ENCODE peak calls at places on chromosomes 3 and 15, in eight cellular contexts. E is gastrocnemius medialis; G is HCT116; V is psoas muscle; B is prostate gland; C is CD8-positive, alpha-beta memory T cell; P is breast epithelium; K is thoracic aorta. W is an unnamed sample.
A peak's percentile ranks its signal among the peaks of the same experiment; 100 is the strongest.

GRCh38 chr3:188433526-188433855 is 279.5 kb downstream of the LPP start:
- DNase-seq in B (no peak), C (no peak), G (no peak), K (no peak), E (no peak), V (no peak), P (no peak), W (no peak)

GRCh38 chr15:65310431-65311137 is 6.1 kb downstream of the RNU5B-1 start:
- DNase-seq in G (no peak), K (no peak), E (no peak), B (no peak), C (no peak), V (no peak), P (no peak), W (no peak)

GRCh38 chr15:90681480-90681879 is 35.7 kb upstream of the BLM start:
- DNase-seq in K (peak; percentile 32), P (no peak), E (peak; percentile 38), C (no peak), V (no peak), G (no peak), B (no peak), W (no peak)

GRCh38 chr3:40992023-40992422 is 207.3 kb upstream of the CTNNB1 start:
- DNase-seq in P (no peak), V (no peak), C (no peak), K (no peak), G (no peak), B (peak; percentile 73), E (no peak), W (no peak)

GRCh38 chr3:114584734-114585371 is 291.0 kb downstream of the TIGIT start:
- DNase-seq in E (no peak), V (no peak), K (no peak), G (no peak), B (no peak), C (no peak), P (no peak), W (no peak)

GRCh38 chr3:190926619-190927018 is 64.1 kb upstream of the GMNC start:
- DNase-seq in P (no peak), B (no peak), C (no peak), G (no peak), E (no peak), V (no peak), K (no peak), W (no peak)

GRCh38 chr15:62880278-62880677 is 162.3 kb upstream of the TPM1 start:
- DNase-seq in G (no peak), K (no peak), V (no peak), P (no peak), B (no peak), E (no peak), C (no peak), W (no peak)

GRCh38 chr3:160200328-160200727 is 24.9 kb upstream of the C3orf80 start:
- DNase-seq in P (no peak), V (no peak), E (no peak), K (no peak), C (no peak), B (no peak), G (no peak), W (no peak)

GRCh38 chr3:132268956-132269355 is 48.3 kb upstream of the ACP3 start:
- DNase-seq in P (no peak), E (no peak), V (no peak), C (no peak), B (no peak), G (peak; percentile 56), K (no peak), W (no peak)

GRCh38 chr15:66071621-66072295 is 181.8 kb downstream of the MEGF11 start:
- DNase-seq in E (no peak), B (no peak), K (no peak), C (no peak), G (no peak), V (no peak), P (no peak), W (no peak)

GRCh38 chr15:40320931-40321371 is 2.5 kb upstream of the INAFM2 start:
- DNase-seq in G (peak; percentile 57), E (peak; percentile 48), B (peak; percentile 70), V (no peak), P (no peak), K (no peak), C (peak; percentile 37), W (peak; percentile 84)

GRCh38 chr3:122930371-122930997 is 97.1 kb downstream of the SEMA5B start:
- DNase-seq in E (no peak), B (no peak), C (no peak), G (no peak), K (no peak), P (no peak), V (no peak), W (no peak)

GRCh38 chr3:105364113-105364512 is 2.6 kb upstream of the ALCAM start:
- DNase-seq in G (no peak), K (no peak), C (no peak), E (no peak), B (no peak), P (no peak), V (no peak), W (no peak)

GRCh38 chr3:114052216-114052615 is 4.1 kb downstream of the CCDC191 start:
- DNase-seq in E (no peak), K (no peak), B (no peak), G (no peak), C (no peak), V (no peak), P (no peak), W (no peak)

GRCh38 chr3:128482175-128482856 is 10.7 kb downstream of the GATA2 start:
- DNase-seq in E (no peak), B (no peak), V (peak; percentile 2), G (no peak), K (no peak), C (no peak), P (no peak), W (no peak)

GRCh38 chr3:128482857-128483656 is 9.9 kb downstream of the GATA2 start:
- DNase-seq in G (no peak), V (peak; percentile 60), K (no peak), E (no peak), P (no peak), B (no peak), C (no peak), W (no peak)

GRCh38 chr3:128485283-128486156 is 7.5 kb downstream of the GATA2 start:
- DNase-seq in B (no peak), G (no peak), V (peak; percentile 19), K (no peak), E (no peak), P (no peak), C (no peak), W (no peak)

GRCh38 chr3:128484404-128485282 is 8.4 kb downstream of the GATA2 start:
- DNase-seq in V (peak; percentile 39), E (no peak), B (no peak), G (no peak), C (no peak), K (no peak), P (no peak), W (no peak)

DNA sequence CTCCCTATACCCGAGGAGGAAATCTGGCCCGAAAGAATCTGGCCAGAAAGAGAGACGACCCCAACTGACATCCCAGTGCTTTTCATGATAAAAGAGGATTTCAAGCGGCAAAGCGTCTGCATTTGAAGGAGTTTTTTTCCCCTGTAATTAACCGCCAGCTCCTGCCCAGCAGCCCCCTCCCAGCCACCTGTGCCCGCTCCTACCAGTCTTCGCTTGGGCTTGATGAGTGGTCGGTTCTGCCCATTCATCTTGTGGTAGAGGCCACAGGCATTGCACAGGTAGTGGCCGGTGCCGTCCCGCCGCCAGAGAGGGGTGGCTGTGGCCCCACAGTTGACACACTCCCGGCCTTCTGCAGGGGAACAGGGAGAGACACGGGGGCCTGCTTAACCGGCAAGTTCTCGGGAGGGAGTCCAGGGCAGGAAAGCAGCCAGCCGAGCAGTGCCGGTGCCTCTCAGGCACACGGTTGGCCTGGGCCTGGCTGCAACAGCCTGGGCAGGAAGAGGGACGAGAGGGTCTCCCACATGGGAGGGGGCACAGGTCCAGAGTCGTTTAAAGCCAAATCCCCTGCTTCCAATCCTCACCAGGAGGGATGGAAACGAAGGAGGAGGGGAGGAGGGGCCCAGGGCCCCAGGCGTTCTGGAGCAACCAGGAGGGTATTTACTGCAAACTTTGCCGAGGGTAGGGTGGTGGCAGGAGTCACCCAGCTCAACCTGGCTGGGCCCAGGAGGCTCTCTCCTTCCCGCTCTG is 9.2 kb downstream of the GATA2 start:
- DNase-seq in P (no peak), G (no peak), B (no peak), C (no peak), K (no peak), V (peak; percentile 40), E (no peak), W (peak; percentile 57)
- H3K27me3 ChIP-seq in P (peaks cover 10% of the 10 kb centered on the region), G (no peaks in the 10 kb centered on the region), B (no peaks in the 10 kb centered on the region), C (peaks cover 46% of the 10 kb centered on the region), K (peaks cover 49% of the 10 kb centered on the region), V (peaks cover 63% of the 10 kb centered on the region), E (peaks cover 66% of the 10 kb centered on the region), W (no peaks in the 10 kb centered on the region)

GRCh38 chr15:48682949-48683651 is 37.6 kb upstream of the FBN1 start:
- DNase-seq in P (peak; percentile 52), V (peak; percentile 72), K (no peak), C (no peak), E (peak; percentile 69), B (no peak), G (no peak), W (no peak)
- H3K4me3 ChIP-seq in P (no peak overlapping the region), V (no peak overlapping the region), K (no peak overlapping the region), C (no peak overlapping the region), E (no peak overlapping the region), B (no peak overlapping the region), G (no peak overlapping the region), W (no peak overlapping the region)

GRCh38 chr15:84605225-84605882 is 4.5 kb downstream of the ZSCAN2 start:
- DNase-seq in P (no peak), K (no peak), B (no peak), C (no peak), V (no peak), G (no peak), E (no peak), W (no peak)

GRCh38 chr15:84606653-84607120 is 5.9 kb downstream of the ZSCAN2 start:
- DNase-seq in V (no peak), C (no peak), E (no peak), B (no peak), G (no peak), P (no peak), K (no peak), W (no peak)

GRCh38 chr15:84601555-84601838 is 688 bp downstream of the ZSCAN2 start:
- DNase-seq in V (no peak), G (no peak), P (no peak), B (no peak), K (no peak), C (no peak), E (no peak), W (no peak)

GRCh38 chr15:84603630-84604379 is 3.0 kb downstream of the ZSCAN2 start:
- DNase-seq in G (no peak), P (no peak), C (no peak), V (no peak), E (no peak), B (no peak), K (no peak), W (no peak)

GRCh38 chr15:84604804-84605203 is 4.0 kb downstream of the ZSCAN2 start:
- DNase-seq in C (no peak), E (no peak), V (no peak), K (no peak), G (no peak), B (no peak), P (no peak), W (no peak)
- H3K4me1 ChIP-seq in C (peaks cover 22% of the 10 kb centered on the region), E (peaks cover 8% of the 10 kb centered on the region), V (peaks cover 4% of the 10 kb centered on the region), K (no peaks in the 10 kb centered on the region), G (peaks cover 2% of the 10 kb centered on the region), B (no peaks in the 10 kb centered on the region), P (no peaks in the 10 kb centered on the region), W (peaks cover 8% of the 10 kb centered on the region)

DNA sequence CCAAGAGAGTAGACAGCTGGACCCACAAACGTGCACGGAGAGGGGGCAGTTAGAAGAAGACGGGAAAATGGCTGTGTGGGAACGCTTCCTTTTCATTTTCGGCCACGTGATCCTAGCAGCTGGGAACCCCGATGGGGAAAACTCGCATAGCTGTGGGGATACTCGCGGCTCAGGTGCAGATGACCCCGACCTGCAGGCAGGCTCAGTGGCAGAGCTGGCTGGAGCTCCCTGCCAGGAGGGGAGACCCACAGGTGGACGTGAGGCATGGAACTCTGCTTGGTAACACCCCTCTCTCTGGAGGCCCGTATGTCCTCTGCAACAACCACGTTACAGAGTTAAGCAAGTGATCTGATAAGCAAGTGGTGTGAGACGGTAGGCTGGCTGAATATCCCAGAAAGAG is 84.6 kb upstream of the SNRPA1 start:
- DNase-seq in K (no peak), G (no peak), B (no peak), V (peak; percentile 43), C (no peak), E (no peak), P (no peak), W (no peak)
- H3K27me3 ChIP-seq in K (no peaks in the 10 kb centered on the region), G (no peaks in the 10 kb centered on the region), B (no peaks in the 10 kb centered on the region), V (no peaks in the 10 kb centered on the region), C (no peaks in the 10 kb centered on the region), E (no peaks in the 10 kb centered on the region), P (no peaks in the 10 kb centered on the region), W (no peaks in the 10 kb centered on the region)